ENCODE peak calls at places on chromosomes 16 and 17, in nine cellular contexts. O is cardiac muscle cell; Y is CD8-positive, alpha-beta memory T cell; P is esophagus squamous epithelium; G is left ventricle myocardium inferior; T is psoas muscle; D is astrocyte; U is adrenal gland; W is ovary. A is an unnamed sample. For H3K36me3, the result is how much of the 10 kb centered on the place peaks cover.

GRCh38 chr17:76528156-76528527 is 9.4 kb downstream of the CYGB start:
- DNase-seq in O (no peak), Y (no peak), P (no peak), G (peak), T (no peak), D (no peak), U (no peak), W (peak), A (no peak)

GRCh38 chr17:42997984-42998938 is at the start of gene RPL27:
- DNase-seq in O (peak), Y (peak), P (peak), G (peak), T (peak), D (peak), U (peak), W (peak), A (peak)

GRCh38 chr16:67148221-67148620 is 2.6 kb downstream of the B3GNT9 start:
- DNase-seq in O (no peak), Y (no peak), P (no peak), G (no peak), T (no peak), D (no peak), U (no peak), W (no peak), A (no peak)

GRCh38 chr17:8753976-8754440 is 4.3 kb downstream of the SPDYE4 start:
- DNase-seq in O (no peak), Y (no peak), P (no peak), G (no peak), T (no peak), D (no peak), U (no peak), W (no peak), A (no peak)

GRCh38 chr17:68127914-68128313 is 92.4 kb downstream of the KPNA2 start:
- DNase-seq in O (no peak), Y (no peak), P (no peak), G (no peak), T (no peak), D (no peak), U (no peak), W (no peak), A (no peak)

GRCh38 chr16:88924834-88925539 is 52.0 kb downstream of the CBFA2T3 start:
- DNase-seq in O (peak), Y (no peak), P (no peak), G (no peak), T (peak), D (peak), U (peak), W (peak), A (no peak)

GRCh38 chr16:28985611-28986041 is 774 bp downstream of the LAT start:
- DNase-seq in O (no peak), Y (no peak), P (no peak), G (no peak), T (no peak), D (no peak), U (no peak), W (no peak), A (no peak)

GRCh38 chr17:10620823-10621222 is 36.3 kb downstream of the MYH3 start:
- DNase-seq in O (no peak), Y (no peak), P (no peak), G (no peak), T (no peak), D (no peak), U (no peak), W (no peak), A (no peak)

GRCh38 chr17:7712111-7712771 is 5.3 kb upstream of the DNAH2 start:
- DNase-seq in O (no peak), Y (no peak), P (no peak), G (no peak), T (no peak), D (no peak), U (no peak), W (no peak), A (no peak)

GRCh38 chr16:1613728-1614225 is 1.6 kb downstream of the CRAMP1 start:
- DNase-seq in O (peak), Y (peak), P (no peak), G (no peak), T (no peak), D (no peak), U (peak), W (no peak), A (no peak)

GRCh38 chr16:57801856-57802634 is at the start of gene KIFC3:
- DNase-seq in O (peak), Y (no peak), P (no peak), G (peak), T (peak), D (peak), U (peak), W (peak), A (peak)

GRCh38 chr17:57751971-57752905 is 7.1 kb upstream of the CCDC182 start:
- DNase-seq in O (no peak), Y (no peak), P (no peak), G (no peak), T (no peak), D (no peak), U (no peak), W (no peak), A (no peak)

GRCh38 chr16:67148656-67149275 is 2.0 kb downstream of the B3GNT9 start:
- DNase-seq in O (no peak), Y (no peak), P (no peak), G (no peak), T (no peak), D (no peak), U (no peak), W (no peak), A (no peak)

GRCh38 chr16:52114414-52114813 is 432.5 kb downstream of the TOX3 start:
- DNase-seq in O (no peak), Y (no peak), P (no peak), G (no peak), T (no peak), D (no peak), U (no peak), W (no peak), A (no peak)

GRCh38 chr16:68951991-68952877 is 108.9 kb downstream of the TANGO6 start:
- DNase-seq in O (no peak), Y (no peak), P (no peak), G (no peak), T (no peak), D (peak), U (no peak), W (no peak), A (no peak)

GRCh38 chr17:15659663-15660062 is 24.4 kb downstream of the TRIM16 start:
- DNase-seq in O (peak), Y (no peak), P (no peak), G (no peak), T (no peak), D (peak), U (peak), W (no peak), A (peak)

GRCh38 chr17:16912021-16912962 is 59.6 kb downstream of the TNFRSF13B start:
- DNase-seq in O (no peak), Y (no peak), P (no peak), G (peak), T (no peak), D (no peak), U (no peak), W (no peak), A (no peak)

GRCh38 chr17:61411114-61411943 is 11.7 kb downstream of the TBX2 start:
- DNase-seq in O (peak), Y (no peak), P (no peak), G (no peak), T (no peak), D (peak), U (peak), W (peak), A (peak)

GRCh38 chr17:45584092-45585036 is 93.8 kb upstream of the PLEKHM1 start:
- DNase-seq in O (peak), Y (peak), P (no peak), G (peak), T (peak), D (peak), U (peak), W (peak), A (peak)

GRCh38 chr17:76371656-76372628 is 12.5 kb upstream of the SPHK1 start:
- DNase-seq in O (no peak), Y (no peak), P (no peak), G (no peak), T (no peak), D (peak), U (no peak), W (no peak), A (no peak)

GRCh38 chr16:19432429-19432828 is 14.7 kb downstream of the TMC5 start:
- DNase-seq in O (no peak), Y (no peak), P (no peak), G (no peak), T (no peak), D (no peak), U (no peak), W (no peak), A (no peak)

GRCh38 chr17:7261377-7262191 is 694 bp downstream of the CLDN7 start:
- DNase-seq in O (no peak), Y (peak), P (no peak), G (no peak), T (no peak), D (no peak), U (no peak), W (no peak), A (peak)

GRCh38 chr17:1714488-1714979 is 4.4 kb upstream of the TLCD2 start:
- DNase-seq in O (peak), Y (no peak), P (peak), G (peak), T (peak), D (peak), U (peak), W (peak), A (peak)

GRCh38 chr16:89686520-89687091 is at the start of gene CDK10:
- DNase-seq in O (peak), Y (peak), P (no peak), G (peak), T (peak), D (peak), U (peak), W (peak), A (peak)

GRCh38 chr17:50127661-50128361 is 2.1 kb downstream of the SAMD14 start:
- DNase-seq in O (no peak), Y (no peak), P (no peak), G (no peak), T (no peak), D (peak), U (peak), W (no peak), A (no peak)

GRCh38 chr17:43898446-43898845 is 8.9 kb downstream of the MPP2 start:
- DNase-seq in O (no peak), Y (no peak), P (no peak), G (no peak), T (no peak), D (no peak), U (no peak), W (no peak), A (no peak)

GRCh38 chr17:53588317-53588716 is 234.4 kb upstream of the KIF2B start:
- DNase-seq in O (no peak), Y (no peak), P (no peak), G (no peak), T (no peak), D (no peak), U (no peak), W (no peak), A (no peak)

GRCh38 chr16:16138034-16138635 is 85.2 kb downstream of the ABCC6 start:
- DNase-seq in O (no peak), Y (no peak), P (no peak), G (no peak), T (no peak), D (no peak), U (no peak), W (no peak), A (no peak)

GRCh38 chr17:6257339-6257738 is 177.6 kb downstream of the AIPL1 start:
- DNase-seq in O (no peak), Y (no peak), P (no peak), G (no peak), T (no peak), D (peak), U (no peak), W (no peak), A (no peak)

GRCh38 chr17:80830020-80830780 is 161.4 kb upstream of the CHMP6 start:
- DNase-seq in O (no peak), Y (no peak), P (no peak), G (no peak), T (no peak), D (no peak), U (no peak), W (no peak), A (peak)
- H3K27ac ChIP-seq in O (no peak), Y (no peak), P (no peak), G (no peak), T (no peak), D (no peak), U (no peak), W (no peak), A (no peak)

DNA sequence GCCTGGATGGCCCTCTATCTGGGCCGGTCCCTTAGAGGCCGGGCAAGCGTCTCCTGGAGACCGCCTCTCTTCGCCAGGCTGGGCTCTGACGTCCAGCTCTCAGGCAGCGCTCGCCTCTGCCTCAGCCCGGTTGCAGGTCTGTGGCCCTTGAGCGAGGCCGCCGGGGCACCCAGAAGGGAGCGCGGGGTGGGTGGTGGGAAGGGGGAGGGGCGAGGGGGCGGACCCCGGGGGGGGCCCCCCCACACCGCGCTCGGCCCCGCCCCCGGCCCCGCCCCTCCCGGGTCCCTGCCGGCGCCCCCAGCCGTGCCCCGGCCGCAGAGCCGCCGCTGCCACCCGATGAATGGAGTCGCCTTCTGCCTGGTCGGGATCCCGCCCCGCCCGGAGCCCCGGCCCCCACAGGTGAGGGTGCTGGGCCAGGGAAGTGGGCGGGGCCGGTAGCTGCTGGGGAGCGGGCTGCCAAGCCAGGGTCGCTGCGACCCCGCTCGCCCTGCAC is at the start of gene ARHGAP23:
- DNase-seq in O (peak), Y (peak), P (no peak), G (peak), T (peak), D (peak), U (peak), W (peak), A (peak)
- H3K4me3 ChIP-seq in O (peak), Y (peak), P (peak), G (peak), T (peak), D (peak), U (peak), W (peak), A (peak)

GRCh38 chr16:24372824-24373223 is 116.7 kb downstream of the CACNG3 start:
- DNase-seq in O (no peak), Y (no peak), P (no peak), G (no peak), T (no peak), D (no peak), U (no peak), W (no peak), A (no peak)

GRCh38 chr16:24364596-24364995 is 108.5 kb downstream of the CACNG3 start:
- DNase-seq in O (no peak), Y (no peak), P (no peak), G (no peak), T (no peak), D (no peak), U (no peak), W (no peak), A (no peak)

DNA sequence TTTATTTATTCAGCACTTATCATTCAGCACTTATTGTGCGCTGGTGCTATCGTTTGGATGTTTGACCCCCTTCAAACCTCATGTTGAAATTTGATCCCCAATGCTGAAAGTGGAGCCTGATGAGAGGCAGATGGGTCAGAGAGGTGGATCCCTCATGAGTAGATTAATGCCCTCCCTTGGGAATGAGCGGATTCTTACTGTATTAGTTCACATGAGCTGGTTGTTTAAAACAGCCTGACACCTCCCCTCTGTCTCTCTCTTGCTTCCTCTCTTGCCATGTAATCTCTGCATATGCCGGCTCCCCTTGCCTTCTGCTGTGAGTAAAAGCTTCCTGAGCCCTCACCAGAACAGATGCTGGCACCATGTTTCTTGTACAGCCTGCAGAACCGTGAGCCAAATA is 111.1 kb downstream of the CACNG3 start:
- DNase-seq in O (no peak), Y (no peak), P (no peak), G (no peak), T (no peak), D (no peak), U (no peak), W (no peak), A (no peak)
- H3K36me3 ChIP-seq in O (under half), Y (under half), P (under half), G (under half), T (under half), D (under half), U (under half), W (under half), A (under half)

GRCh38 chr17:78423961-78424747 is 45.7 kb downstream of the PGS1 start:
- DNase-seq in O (no peak), Y (no peak), P (no peak), G (no peak), T (no peak), D (no peak), U (no peak), W (no peak), A (no peak)
- H3K27ac ChIP-seq in O (no peak), Y (no peak), P (no peak), G (no peak), T (no peak), D (no peak), U (no peak), W (no peak), A (peak)

A was measured in upper lobe of right lung.